ENCODE peak calls at places on chromosomes 4 and X, in five cellular contexts. Z, O, P, D and U are unnamed samples.

GRCh38 chrX:102516314-102516936 is at the start of gene TMSB15A:
- DNase-seq in Z (peak; percentile 72), O (no peak), P (peak; percentile 79), D (peak; percentile 33), U (peak; percentile 84)

GRCh38 chr4:186104895-186105720 is 604 bp downstream of the FAM149A start:
- DNase-seq in Z (no peak), O (no peak), P (peak; percentile 31), D (no peak), U (peak; percentile 79)

GRCh38 chr4:87953776-87954175 is 21.7 kb upstream of the SPP1 start:
- DNase-seq in Z (no peak), O (no peak), P (no peak), D (no peak), U (no peak)

GRCh38 chr4:39134674-39135073 is 47.7 kb upstream of the WDR19 start:
- DNase-seq in Z (no peak), O (no peak), P (no peak), D (no peak), U (no peak)

GRCh38 chrX:264634-265455 is 16.3 kb upstream of the PLCXD1 start:
- DNase-seq in Z (no peak), O (no peak), P (peak; percentile 4), D (peak; percentile 75), U (peak; percentile 25)

GRCh38 chr4:41155194-41155830 is 59.0 kb downstream of the APBB2 start:
- DNase-seq in Z (no peak), O (no peak), P (no peak), D (no peak), U (no peak)

GRCh38 chr4:169163495-169163894 is 107.3 kb downstream of the SH3RF1 start:
- DNase-seq in Z (no peak), O (no peak), P (no peak), D (no peak), U (no peak)

GRCh38 chr4:1072830-1073446 is 40.4 kb downstream of the RNF212 start:
- DNase-seq in Z (no peak), O (no peak), P (peak; percentile 54), D (peak; percentile 59), U (no peak)

GRCh38 chr4:20944961-20945360 is 244.7 kb downstream of the PACRGL start:
- DNase-seq in Z (no peak), O (no peak), P (no peak), D (no peak), U (no peak)

GRCh38 chr4:82784615-82785247 is 13.9 kb downstream of the SCD5 start:
- DNase-seq in Z (no peak), O (no peak), P (no peak), D (no peak), U (no peak)

GRCh38 chr4:186105721-186106335 is 1.3 kb downstream of the FAM149A start:
- DNase-seq in Z (no peak), O (no peak), P (no peak), D (no peak), U (no peak)

GRCh38 chr4:101346562-101347266 is 612 bp downstream of the PPP3CA start:
- DNase-seq in Z (peak; percentile 83), O (no peak), P (peak; percentile 73), D (peak; percentile 47), U (peak; percentile 92)

GRCh38 chr4:18695733-18696527 is 674.4 kb upstream of the LCORL start:
- DNase-seq in Z (no peak), O (no peak), P (no peak), D (no peak), U (no peak)

GRCh38 chr4:16853653-16854052 is 44.8 kb downstream of the LDB2 start:
- DNase-seq in Z (no peak), O (no peak), P (no peak), D (no peak), U (no peak)

GRCh38 chr4:128630881-128631280 is 178.6 kb upstream of the JADE1 start:
- DNase-seq in Z (no peak), O (no peak), P (no peak), D (no peak), U (no peak)

GRCh38 chr4:157389751-157390150 is 169.2 kb downstream of the GRIA2 start:
- DNase-seq in Z (no peak), O (no peak), P (no peak), D (no peak), U (no peak)

GRCh38 chr4:88780389-88780788 is 82.8 kb upstream of the NAP1L5 start:
- DNase-seq in Z (no peak), O (no peak), P (no peak), D (no peak), U (no peak)

GRCh38 chr4:152342293-152342692 is 193.6 kb downstream of the FBXW7 start:
- DNase-seq in Z (no peak), O (no peak), P (no peak), D (no peak), U (no peak)

GRCh38 chr4:79492148-79492547 is 84.1 kb upstream of the GK2 start:
- DNase-seq in Z (no peak), O (no peak), P (no peak), D (no peak), U (no peak)

GRCh38 chr4:83490876-83491450 is 6.1 kb upstream of the ABRAXAS1 start:
- DNase-seq in Z (no peak), O (no peak), P (no peak), D (peak; percentile 49), U (no peak)

GRCh38 chr4:153345011-153345981 is 808 bp downstream of the MND1 start:
- DNase-seq in Z (no peak), O (no peak), P (no peak), D (peak; percentile 57), U (peak; percentile 79)

GRCh38 chr4:153346031-153346430 is 1.5 kb downstream of the MND1 start:
- DNase-seq in Z (no peak), O (no peak), P (no peak), D (no peak), U (no peak)

GRCh38 chr4:153342751-153343552 is 1.5 kb upstream of the MND1 start:
- DNase-seq in Z (no peak), O (no peak), P (no peak), D (no peak), U (no peak)

GRCh38 chr4:153346563-153346962 is 2.1 kb downstream of the MND1 start:
- DNase-seq in Z (no peak), O (no peak), P (no peak), D (no peak), U (no peak)

GRCh38 chr4:153344131-153345010 is at the start of gene MND1:
- DNase-seq in Z (peak; percentile 90), O (no peak), P (peak; percentile 82), D (peak; percentile 80), U (peak; percentile 96)
- TF ChIP-seq POLR2A in Z (no peak), O (peak; percentile 87), P (no peak), D (peak; percentile 48), U (no peak)

DNA sequence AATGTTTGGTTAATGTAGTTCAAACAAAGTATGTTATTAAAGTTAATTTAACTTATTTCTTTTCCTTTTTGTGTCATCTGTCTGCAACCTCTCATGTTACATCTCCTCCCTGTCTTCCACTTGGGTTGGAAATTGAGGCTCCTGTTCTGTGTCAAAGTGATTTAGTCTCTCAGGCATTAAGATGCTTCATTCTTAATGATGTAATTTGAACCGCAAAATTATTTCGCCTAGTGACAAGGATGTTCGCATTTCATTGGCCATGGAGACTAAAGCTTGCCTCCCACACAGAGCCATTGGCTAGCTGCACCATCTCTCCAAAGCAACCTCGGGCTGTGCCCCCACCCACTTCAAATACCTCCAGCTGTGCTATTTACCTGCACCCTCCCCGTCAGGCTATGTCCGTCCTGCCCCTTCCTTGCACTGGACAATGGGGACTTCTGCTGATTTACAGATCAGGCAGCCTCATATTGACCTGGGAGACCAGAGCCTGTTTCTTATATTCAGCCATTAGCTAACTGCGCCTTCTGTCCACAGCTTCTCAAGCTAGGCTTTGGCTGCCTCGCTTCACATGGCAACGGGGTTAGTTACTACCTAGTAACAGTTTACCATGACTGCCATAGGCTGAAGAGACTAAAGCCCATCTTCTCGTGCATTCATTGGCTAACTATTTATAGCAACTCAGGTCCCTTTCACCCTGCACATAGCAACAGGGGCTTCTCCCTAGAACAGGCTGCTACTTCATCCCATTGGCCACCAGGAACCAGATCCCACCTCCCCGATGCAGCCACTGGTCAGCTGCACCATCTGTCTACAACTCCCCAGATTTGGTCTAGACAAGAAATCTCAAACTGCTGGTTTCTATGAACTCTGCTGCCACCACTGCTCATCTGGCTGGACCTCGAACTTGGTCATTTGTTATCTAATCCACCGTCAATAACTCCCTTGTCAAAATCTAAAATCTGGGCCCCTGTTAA is 8.6 kb upstream of the ZNF157 start:
- DNase-seq in Z (no peak), O (peak; percentile 96), P (peak; percentile 63), D (peak; percentile 92), U (peak; percentile 88)
- TF ChIP-seq POLR2A in Z (no peak), O (no peak), P (no peak), D (no peak), U (no peak)

GRCh38 chr4:71251266-71251665 is 87.6 kb upstream of the SLC4A4 start:
- DNase-seq in Z (no peak), O (no peak), P (no peak), D (no peak), U (no peak)
- TF ChIP-seq POLR2A in Z (no peak), O (no peak), P (no peak), D (no peak), U (no peak)

GRCh38 chrX:154490414-154491083 is at the start of gene SLC10A3:
- DNase-seq in Z (peak; percentile 92), O (peak; percentile 67), P (peak; percentile 93), D (peak; percentile 95), U (peak; percentile 97)
- TF ChIP-seq POLR2A in Z (peak; percentile 7), O (peak; percentile 92), P (peak; percentile 78), D (peak; percentile 90), U (peak; percentile 67)

DNA sequence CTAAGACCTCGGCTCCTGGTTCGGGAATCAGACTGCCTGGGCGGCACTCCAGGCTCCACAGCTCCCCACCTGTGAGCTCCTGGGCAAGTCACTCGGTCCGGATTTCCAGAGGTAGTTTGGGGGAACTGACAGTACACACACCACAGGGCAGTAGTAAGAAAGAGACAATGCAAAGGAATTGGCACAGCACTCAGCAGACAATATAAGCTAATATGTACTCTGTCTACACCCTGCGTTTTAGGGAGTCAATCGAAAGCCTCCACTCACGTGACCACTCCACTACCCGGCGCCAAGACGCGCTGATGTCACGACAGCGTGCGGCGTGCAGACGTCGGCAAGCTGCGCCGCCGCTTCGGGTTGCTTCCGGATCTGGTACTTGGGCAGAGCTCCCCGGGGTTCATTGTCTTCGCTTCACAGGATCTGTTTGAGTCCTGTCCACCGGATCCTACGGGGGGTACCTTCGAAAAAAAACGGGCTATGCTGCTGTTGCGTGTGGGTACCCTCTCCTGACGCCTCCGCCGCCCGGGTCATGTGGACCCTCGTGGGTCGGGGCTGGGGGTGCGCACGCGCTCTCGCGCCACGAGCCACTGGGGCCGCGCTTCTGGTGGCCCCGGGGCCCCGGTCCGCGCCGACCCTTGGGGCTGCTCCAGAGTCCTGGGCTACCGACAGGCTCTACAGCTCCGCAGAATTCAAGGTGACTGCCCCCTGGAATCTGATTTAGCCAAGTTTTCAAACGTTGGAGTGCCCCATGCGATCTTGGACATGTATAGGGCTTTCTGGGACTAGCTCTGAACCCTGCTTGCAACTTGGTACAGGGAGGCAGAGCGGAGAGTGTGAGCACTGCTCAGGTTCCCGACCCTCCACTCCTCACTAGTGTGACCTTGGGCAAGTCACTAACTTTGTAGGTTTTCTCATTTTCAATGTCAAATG is at the start of gene GUF1:
- DNase-seq in Z (peak; percentile 93), O (peak; percentile 67), P (peak; percentile 85), D (peak; percentile 88), U (peak; percentile 97)
- TF ChIP-seq POLR2A in Z (peak; percentile 44), O (peak; percentile 92), P (peak; percentile 62), D (peak; percentile 61), U (no peak)